ENCODE peak calls at places on chromosomes 11 and 22, in four cellular contexts. E is right lobe of liver, V is GM19239, I is NCI-H146. T is an unnamed sample.

GRCh38 chr11:121111053-121111724 is 10.1 kb downstream of the TECTA start:
- DNase-seq in E (no peak), V (no peak), I (no peak), T (no peak)

GRCh38 chr11:117191680-117192400 is 7.3 kb upstream of the TAGLN start:
- DNase-seq in E (peak), V (no peak), I (no peak), T (peak)

GRCh38 chr11:65471410-65471762 is 27.5 kb upstream of the MALAT1 start:
- DNase-seq in V (no peak), I (no peak), E (no peak), T (no peak)

GRCh38 chr22:41913040-41913719 is 1.7 kb downstream of the SHISA8 start:
- DNase-seq in E (no peak), I (no peak), V (no peak), T (no peak)

GRCh38 chr22:17115927-17116326 is 5.2 kb downstream of the TMEM121B start:
- DNase-seq in E (no peak), I (no peak), V (no peak), T (no peak)

GRCh38 chr11:2089536-2090165 is 49.5 kb downstream of the IGF2 start:
- DNase-seq in I (peak), V (peak), E (peak), T (peak)

GRCh38 chr11:47569646-47570045 is 4.2 kb downstream of the PTPMT1 start:
- DNase-seq in E (no peak), I (no peak), V (no peak), T (no peak)

GRCh38 chr11:62400760-62401159 is 18.1 kb upstream of the SCGB1A1 start:
- DNase-seq in V (no peak), E (no peak), I (no peak), T (no peak)

GRCh38 chr11:85815186-85815911 is 4.4 kb upstream of the SYTL2 start:
- DNase-seq in V (no peak), E (no peak), I (no peak), T (no peak)

GRCh38 chr22:46267431-46268279 is at the start of gene TTC38:
- DNase-seq in V (peak), I (peak), E (peak), T (no peak)

GRCh38 chr11:30465192-30465591 is 121.0 kb downstream of the MPPED2 start:
- DNase-seq in V (no peak), I (no peak), E (no peak), T (no peak)

GRCh38 chr11:12091957-12092558 is 18.3 kb upstream of the MICAL2 start:
- DNase-seq in E (no peak), V (no peak), I (peak), T (no peak)

GRCh38 chr22:23677701-23677995 is 13.2 kb upstream of the RGL4 start:
- DNase-seq in E (no peak), V (no peak), I (no peak), T (no peak)

GRCh38 chr11:1302461-1303073 is 6.9 kb downstream of the TOLLIP start:
- DNase-seq in E (peak), I (no peak), V (no peak), T (no peak)

GRCh38 chr11:101721270-101721669 is 137.5 kb upstream of the TRPC6 start:
- DNase-seq in V (no peak), E (no peak), I (no peak), T (peak)

GRCh38 chr11:61955031-61955415 is 4.9 kb downstream of the BEST1 start:
- DNase-seq in I (peak), E (peak), V (no peak), T (no peak)

GRCh38 chr11:69419662-69420061 is 61.8 kb upstream of the LINC01488 start:
- DNase-seq in E (no peak), I (no peak), V (no peak), T (peak)